ENCODE peak calls at places on chromosomes 13 and 19, in ten cellular contexts. One of them, this sample, is unnamed. For H3K4me1, the result is how much of the 10 kb centered on the place peaks cover.

GRCh38 chr19:10193666-10194499 is 870 bp downstream of the DNMT1 start:
- DNase-seq in IMR-90: peak
- DNase-seq in naive thymus-derived CD4-positive, alpha-beta T cell: no peak
- DNase-seq in body of pancreas: no peak
- DNase-seq in heart right ventricle: no peak
- DNase-seq in PC-3: peak
- DNase-seq in ovary: no peak
- DNase-seq in transverse colon: peak
- DNase-seq in A673: peak
- DNase-seq in tibial nerve: no peak
- DNase-seq in this sample: peak

GRCh38 chr13:97340399-97340798 is 93.6 kb upstream of the RAP2A start:
- DNase-seq in IMR-90: no peak
- DNase-seq in naive thymus-derived CD4-positive, alpha-beta T cell: no peak
- DNase-seq in body of pancreas: no peak
- DNase-seq in heart right ventricle: no peak
- DNase-seq in PC-3: no peak
- DNase-seq in ovary: no peak
- DNase-seq in transverse colon: no peak
- DNase-seq in A673: no peak
- DNase-seq in tibial nerve: no peak
- DNase-seq in this sample: no peak

GRCh38 chr13:106533940-106534843 is 1.3 kb downstream of the EFNB2 start:
- DNase-seq in IMR-90: peak
- DNase-seq in naive thymus-derived CD4-positive, alpha-beta T cell: peak
- DNase-seq in body of pancreas: peak
- DNase-seq in heart right ventricle: peak
- DNase-seq in PC-3: peak
- DNase-seq in ovary: peak
- DNase-seq in transverse colon: peak
- DNase-seq in A673: no peak
- DNase-seq in tibial nerve: no peak
- DNase-seq in this sample: peak

GRCh38 chr13:31818236-31818635 is 78.9 kb downstream of the RXFP2 start:
- DNase-seq in IMR-90: no peak
- DNase-seq in naive thymus-derived CD4-positive, alpha-beta T cell: no peak
- DNase-seq in body of pancreas: no peak
- DNase-seq in heart right ventricle: no peak
- DNase-seq in PC-3: no peak
- DNase-seq in ovary: no peak
- DNase-seq in transverse colon: no peak
- DNase-seq in A673: no peak
- DNase-seq in tibial nerve: no peak
- DNase-seq in this sample: no peak

GRCh38 chr13:21637296-21637695 is 33.3 kb upstream of the MICU2 start:
- DNase-seq in IMR-90: peak
- DNase-seq in naive thymus-derived CD4-positive, alpha-beta T cell: no peak
- DNase-seq in body of pancreas: peak
- DNase-seq in heart right ventricle: no peak
- DNase-seq in PC-3: peak
- DNase-seq in ovary: no peak
- DNase-seq in transverse colon: peak
- DNase-seq in A673: no peak
- DNase-seq in tibial nerve: no peak
- DNase-seq in this sample: peak

GRCh38 chr13:113930711-113931637 is 42.9 kb downstream of the C13orf46 start:
- DNase-seq in IMR-90: no peak
- DNase-seq in naive thymus-derived CD4-positive, alpha-beta T cell: no peak
- DNase-seq in body of pancreas: no peak
- DNase-seq in heart right ventricle: no peak
- DNase-seq in PC-3: no peak
- DNase-seq in ovary: peak
- DNase-seq in transverse colon: no peak
- DNase-seq in A673: no peak
- DNase-seq in tibial nerve: peak
- DNase-seq in this sample: no peak

GRCh38 chr13:98180092-98180491 is 3.0 kb upstream of the RNF113B start:
- DNase-seq in IMR-90: no peak
- DNase-seq in naive thymus-derived CD4-positive, alpha-beta T cell: no peak
- DNase-seq in body of pancreas: no peak
- DNase-seq in heart right ventricle: no peak
- DNase-seq in PC-3: no peak
- DNase-seq in ovary: no peak
- DNase-seq in transverse colon: no peak
- DNase-seq in A673: peak
- DNase-seq in tibial nerve: no peak
- DNase-seq in this sample: no peak

GRCh38 chr19:45150180-45150579 is 10.6 kb downstream of the NKPD1 start:
- DNase-seq in IMR-90: no peak
- DNase-seq in naive thymus-derived CD4-positive, alpha-beta T cell: no peak
- DNase-seq in body of pancreas: no peak
- DNase-seq in heart right ventricle: no peak
- DNase-seq in PC-3: no peak
- DNase-seq in ovary: no peak
- DNase-seq in transverse colon: no peak
- DNase-seq in A673: no peak
- DNase-seq in tibial nerve: no peak
- DNase-seq in this sample: no peak

GRCh38 chr19:49852631-49853126 is 1.7 kb downstream of the PTOV1 start:
- DNase-seq in IMR-90: peak
- DNase-seq in naive thymus-derived CD4-positive, alpha-beta T cell: no peak
- DNase-seq in body of pancreas: peak
- DNase-seq in heart right ventricle: no peak
- DNase-seq in PC-3: no peak
- DNase-seq in ovary: no peak
- DNase-seq in transverse colon: no peak
- DNase-seq in A673: no peak
- DNase-seq in tibial nerve: no peak
- DNase-seq in this sample: no peak
- H3K4me3 ChIP-seq in IMR-90: peak
- H3K4me3 ChIP-seq in naive thymus-derived CD4-positive, alpha-beta T cell: peak
- H3K4me3 ChIP-seq in body of pancreas: no peak
- H3K4me3 ChIP-seq in heart right ventricle: peak
- H3K4me3 ChIP-seq in PC-3: peak
- H3K4me3 ChIP-seq in ovary: no peak
- H3K4me3 ChIP-seq in transverse colon: no peak
- H3K4me3 ChIP-seq in A673: peak
- H3K4me3 ChIP-seq in tibial nerve: no peak
- H3K4me3 ChIP-seq in this sample: peak

DNA sequence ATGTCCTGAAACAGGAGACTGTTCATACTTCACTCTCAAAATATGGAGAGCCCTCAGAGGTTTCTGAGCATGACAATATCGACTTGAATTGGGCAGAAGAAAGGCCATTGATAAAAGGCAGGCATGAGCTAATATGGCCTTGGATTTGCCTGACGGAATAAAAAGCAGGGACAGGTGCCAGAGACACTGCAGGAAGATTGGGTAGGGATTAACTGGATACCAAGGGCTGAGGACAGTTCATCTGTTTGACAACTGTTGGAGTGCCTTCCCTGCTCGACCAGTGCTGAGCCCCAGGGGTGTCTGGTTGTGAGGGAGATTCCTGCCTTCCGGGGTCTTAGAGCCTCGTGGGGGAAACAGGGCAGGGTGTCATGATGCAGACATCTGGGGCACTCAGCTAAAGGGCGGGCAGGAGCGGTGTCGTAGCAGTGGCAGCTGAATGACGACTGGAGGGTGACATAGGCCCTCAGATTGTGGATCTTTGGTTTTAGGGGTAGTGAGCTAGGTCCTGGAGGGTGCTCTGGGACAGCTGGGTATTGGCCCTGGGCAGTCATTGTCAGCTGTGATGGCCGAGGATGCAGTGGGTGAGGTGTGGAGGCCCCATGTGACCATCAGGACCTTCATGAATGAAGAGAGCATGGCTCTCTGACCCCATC is 12.3 kb downstream of the GATAD2A start:
- DNase-seq in IMR-90: no peak
- DNase-seq in naive thymus-derived CD4-positive, alpha-beta T cell: no peak
- DNase-seq in body of pancreas: no peak
- DNase-seq in heart right ventricle: no peak
- DNase-seq in PC-3: no peak
- DNase-seq in ovary: no peak
- DNase-seq in transverse colon: no peak
- DNase-seq in A673: no peak
- DNase-seq in tibial nerve: no peak
- DNase-seq in this sample: no peak
- H3K4me1 ChIP-seq in IMR-90: under half
- H3K4me1 ChIP-seq in naive thymus-derived CD4-positive, alpha-beta T cell: under half
- H3K4me1 ChIP-seq in body of pancreas: under half
- H3K4me1 ChIP-seq in heart right ventricle: under half
- H3K4me1 ChIP-seq in PC-3: under half
- H3K4me1 ChIP-seq in ovary: under half
- H3K4me1 ChIP-seq in transverse colon: under half
- H3K4me1 ChIP-seq in A673: under half
- H3K4me1 ChIP-seq in tibial nerve: under half
- H3K4me1 ChIP-seq in this sample: under half

GRCh38 chr19:3401004-3401768 is 34.8 kb downstream of the NFIC start:
- DNase-seq in IMR-90: no peak
- DNase-seq in naive thymus-derived CD4-positive, alpha-beta T cell: no peak
- DNase-seq in body of pancreas: no peak
- DNase-seq in heart right ventricle: no peak
- DNase-seq in PC-3: no peak
- DNase-seq in ovary: no peak
- DNase-seq in transverse colon: no peak
- DNase-seq in A673: no peak
- DNase-seq in tibial nerve: no peak
- DNase-seq in this sample: no peak

GRCh38 chr19:3396881-3397265 is 30.5 kb downstream of the NFIC start:
- DNase-seq in IMR-90: no peak
- DNase-seq in naive thymus-derived CD4-positive, alpha-beta T cell: no peak
- DNase-seq in body of pancreas: no peak
- DNase-seq in heart right ventricle: no peak
- DNase-seq in PC-3: no peak
- DNase-seq in ovary: no peak
- DNase-seq in transverse colon: no peak
- DNase-seq in A673: no peak
- DNase-seq in tibial nerve: no peak
- DNase-seq in this sample: no peak

GRCh38 chr19:3398900-3399278 is 32.5 kb downstream of the NFIC start:
- DNase-seq in IMR-90: no peak
- DNase-seq in naive thymus-derived CD4-positive, alpha-beta T cell: no peak
- DNase-seq in body of pancreas: no peak
- DNase-seq in heart right ventricle: no peak
- DNase-seq in PC-3: no peak
- DNase-seq in ovary: no peak
- DNase-seq in transverse colon: no peak
- DNase-seq in A673: no peak
- DNase-seq in tibial nerve: peak
- DNase-seq in this sample: no peak

GRCh38 chr19:3398114-3398899 is 31.9 kb downstream of the NFIC start:
- DNase-seq in IMR-90: peak
- DNase-seq in naive thymus-derived CD4-positive, alpha-beta T cell: no peak
- DNase-seq in body of pancreas: peak
- DNase-seq in heart right ventricle: peak
- DNase-seq in PC-3: no peak
- DNase-seq in ovary: peak
- DNase-seq in transverse colon: peak
- DNase-seq in A673: no peak
- DNase-seq in tibial nerve: peak
- DNase-seq in this sample: no peak

DNA sequence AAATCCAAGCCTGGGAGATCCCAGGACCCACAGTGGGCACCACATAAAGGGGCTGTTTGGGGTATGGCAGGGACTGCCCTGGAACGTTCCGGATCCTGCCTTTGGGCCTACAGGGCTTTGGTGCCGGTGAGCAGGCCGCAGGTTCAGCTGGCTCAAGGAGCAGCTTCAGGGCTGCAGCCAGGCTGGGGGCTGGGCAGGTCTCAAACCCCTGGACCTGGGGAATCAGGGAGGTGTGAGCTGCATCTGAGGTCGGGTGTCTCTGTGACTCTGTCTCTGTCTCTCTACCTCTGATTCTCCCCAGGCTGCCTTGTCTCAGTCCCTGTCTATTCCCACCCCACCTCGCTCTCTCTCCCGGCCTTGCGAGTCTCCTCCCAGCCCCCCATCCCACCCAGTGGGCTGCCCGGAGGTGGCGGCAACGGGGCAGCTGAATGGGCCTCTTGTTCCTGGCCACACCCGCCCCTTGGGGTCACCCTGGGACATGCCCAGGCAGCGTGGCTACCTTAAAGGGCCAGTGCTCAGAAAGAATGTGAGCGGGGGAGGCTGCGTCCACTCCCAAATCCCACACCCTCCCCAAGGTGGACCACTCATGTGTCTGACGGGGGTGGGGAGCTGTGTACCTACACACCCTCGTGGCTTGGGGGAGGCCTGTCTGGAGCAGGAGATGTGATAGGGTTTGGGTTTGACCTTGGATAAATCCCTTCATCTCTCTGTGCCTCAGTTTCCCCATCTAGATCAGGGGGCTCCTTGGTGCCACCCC is 31.1 kb downstream of the NFIC start:
- DNase-seq in IMR-90: no peak
- DNase-seq in naive thymus-derived CD4-positive, alpha-beta T cell: no peak
- DNase-seq in body of pancreas: peak
- DNase-seq in heart right ventricle: peak
- DNase-seq in PC-3: no peak
- DNase-seq in ovary: no peak
- DNase-seq in transverse colon: peak
- DNase-seq in A673: no peak
- DNase-seq in tibial nerve: peak
- DNase-seq in this sample: no peak
- H3K27ac ChIP-seq in IMR-90: peak
- H3K27ac ChIP-seq in naive thymus-derived CD4-positive, alpha-beta T cell: no peak
- H3K27ac ChIP-seq in body of pancreas: peak
- H3K27ac ChIP-seq in heart right ventricle: peak
- H3K27ac ChIP-seq in PC-3: no peak
- H3K27ac ChIP-seq in ovary: peak
- H3K27ac ChIP-seq in transverse colon: peak
- H3K27ac ChIP-seq in A673: no peak
- H3K27ac ChIP-seq in tibial nerve: peak
- H3K27ac ChIP-seq in this sample: no peak

DNA sequence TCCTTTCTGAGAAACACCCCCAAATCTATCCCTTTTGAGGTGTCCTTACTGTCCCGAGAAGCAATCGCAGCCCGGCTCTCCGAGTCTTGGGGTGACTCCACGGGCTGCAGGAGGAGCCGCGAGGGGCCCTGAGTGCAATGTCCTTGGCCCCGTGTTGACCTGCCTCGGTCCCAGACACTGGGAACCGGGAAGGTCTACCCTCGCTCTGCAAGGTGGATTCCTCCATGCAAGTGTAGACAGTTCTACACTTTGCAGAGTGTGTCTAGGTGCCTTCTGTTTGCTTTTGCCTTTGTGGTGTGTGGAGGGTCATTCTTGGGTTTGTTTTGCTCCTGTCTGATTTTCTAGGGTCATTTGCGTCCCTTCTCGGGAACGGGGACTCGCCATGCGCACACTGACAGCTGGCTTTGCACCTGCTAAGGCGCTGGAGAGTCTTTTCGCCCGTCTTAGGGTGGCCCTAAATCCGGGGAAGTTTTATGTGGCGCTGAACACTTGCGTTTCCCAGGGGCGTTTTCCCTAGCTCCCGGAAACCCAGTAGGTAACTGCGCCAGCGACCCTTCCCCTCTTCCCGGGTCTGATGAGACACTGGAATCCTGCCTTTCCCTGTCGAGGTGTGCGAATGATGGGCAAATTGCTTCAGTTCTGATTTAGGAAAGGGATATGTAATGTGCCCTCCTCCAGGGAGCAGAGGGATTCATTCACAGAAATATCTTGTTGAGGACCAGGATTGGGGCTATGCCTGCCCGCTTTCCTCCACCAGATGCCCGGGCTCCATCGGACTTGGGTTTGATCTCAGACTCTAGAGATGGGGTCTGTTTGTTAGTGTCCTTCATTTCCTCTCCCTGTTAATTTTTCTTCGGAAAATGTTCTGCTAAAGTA is 755 bp downstream of the SERTM1 start:
- DNase-seq in IMR-90: no peak
- DNase-seq in naive thymus-derived CD4-positive, alpha-beta T cell: no peak
- DNase-seq in body of pancreas: no peak
- DNase-seq in heart right ventricle: no peak
- DNase-seq in PC-3: no peak
- DNase-seq in ovary: no peak
- DNase-seq in transverse colon: no peak
- DNase-seq in A673: peak
- DNase-seq in tibial nerve: no peak
- DNase-seq in this sample: no peak
- H3K4me3 ChIP-seq in IMR-90: no peak
- H3K4me3 ChIP-seq in naive thymus-derived CD4-positive, alpha-beta T cell: no peak
- H3K4me3 ChIP-seq in body of pancreas: no peak
- H3K4me3 ChIP-seq in heart right ventricle: peak
- H3K4me3 ChIP-seq in PC-3: no peak
- H3K4me3 ChIP-seq in ovary: peak
- H3K4me3 ChIP-seq in transverse colon: no peak
- H3K4me3 ChIP-seq in A673: peak
- H3K4me3 ChIP-seq in tibial nerve: no peak
- H3K4me3 ChIP-seq in this sample: no peak